ENCODE peak calls at places on chromosomes 7 and 10, in seven cellular contexts. One of them, this sample, is unnamed.

GRCh38 chr10:14355750-14356149 is 25.0 kb upstream of the FRMD4A start:
- DNase-seq in WTC11: no peak
- DNase-seq in AG08395: no peak
- DNase-seq in fibroblast of pulmonary artery: no peak
- DNase-seq in stomach: no peak
- DNase-seq in T follicular helper cell: no peak
- DNase-seq in aorta: no peak
- DNase-seq in this sample: no peak

GRCh38 chr10:44752451-44753441 is 158.4 kb upstream of the TMEM72 start:
- DNase-seq in WTC11: no peak
- DNase-seq in AG08395: peak; percentile 71
- DNase-seq in fibroblast of pulmonary artery: peak; percentile 88
- DNase-seq in stomach: no peak
- DNase-seq in T follicular helper cell: no peak
- DNase-seq in aorta: no peak
- DNase-seq in this sample: no peak

GRCh38 chr10:108393111-108393510 is 1228.6 kb upstream of the SORCS1 start:
- DNase-seq in WTC11: no peak
- DNase-seq in AG08395: peak; percentile 47
- DNase-seq in fibroblast of pulmonary artery: no peak
- DNase-seq in stomach: peak; percentile 74
- DNase-seq in T follicular helper cell: no peak
- DNase-seq in aorta: no peak
- DNase-seq in this sample: no peak

GRCh38 chr10:103798511-103798910 is 56.9 kb downstream of the SH3PXD2A start:
- DNase-seq in WTC11: no peak
- DNase-seq in AG08395: no peak
- DNase-seq in fibroblast of pulmonary artery: no peak
- DNase-seq in stomach: no peak
- DNase-seq in T follicular helper cell: no peak
- DNase-seq in aorta: peak; percentile 46
- DNase-seq in this sample: no peak

GRCh38 chr7:30799206-30799975 is 28.2 kb downstream of the MINDY4 start:
- DNase-seq in WTC11: no peak
- DNase-seq in AG08395: peak; percentile 85
- DNase-seq in fibroblast of pulmonary artery: peak; percentile 89
- DNase-seq in stomach: no peak
- DNase-seq in T follicular helper cell: no peak
- DNase-seq in aorta: peak; percentile 91
- DNase-seq in this sample: no peak

GRCh38 chr7:129841465-129841864 is 111.3 kb downstream of the UBE2H start:
- DNase-seq in WTC11: no peak
- DNase-seq in AG08395: no peak
- DNase-seq in fibroblast of pulmonary artery: no peak
- DNase-seq in stomach: no peak
- DNase-seq in T follicular helper cell: no peak
- DNase-seq in aorta: no peak
- DNase-seq in this sample: no peak

GRCh38 chr10:110642980-110643655 is 1.0 kb upstream of the RBM20 start:
- DNase-seq in WTC11: peak; percentile 54
- DNase-seq in AG08395: no peak
- DNase-seq in fibroblast of pulmonary artery: no peak
- DNase-seq in stomach: no peak
- DNase-seq in T follicular helper cell: no peak
- DNase-seq in aorta: no peak
- DNase-seq in this sample: no peak

GRCh38 chr10:98029149-98030092 is 1.0 kb downstream of the CRTAC1 start:
- DNase-seq in WTC11: peak; percentile 22
- DNase-seq in AG08395: no peak
- DNase-seq in fibroblast of pulmonary artery: no peak
- DNase-seq in stomach: no peak
- DNase-seq in T follicular helper cell: no peak
- DNase-seq in aorta: no peak
- DNase-seq in this sample: no peak

GRCh38 chr7:106022193-106022821 is 59.2 kb downstream of the CDHR3 start:
- DNase-seq in WTC11: no peak
- DNase-seq in AG08395: no peak
- DNase-seq in fibroblast of pulmonary artery: no peak
- DNase-seq in stomach: peak; percentile 45
- DNase-seq in T follicular helper cell: peak; percentile 76
- DNase-seq in aorta: no peak
- DNase-seq in this sample: no peak

GRCh38 chr7:24713850-24714675 is 43.2 kb downstream of the GSDME start:
- DNase-seq in WTC11: no peak
- DNase-seq in AG08395: no peak
- DNase-seq in fibroblast of pulmonary artery: no peak
- DNase-seq in stomach: no peak
- DNase-seq in T follicular helper cell: no peak
- DNase-seq in aorta: no peak
- DNase-seq in this sample: no peak

GRCh38 chr10:110872984-110873569 is 1.3 kb downstream of the PDCD4 start:
- DNase-seq in WTC11: no peak
- DNase-seq in AG08395: no peak
- DNase-seq in fibroblast of pulmonary artery: peak; percentile 14
- DNase-seq in stomach: no peak
- DNase-seq in T follicular helper cell: no peak
- DNase-seq in aorta: no peak
- DNase-seq in this sample: no peak

GRCh38 chr7:19754521-19755116 is 18.8 kb downstream of the TMEM196 start:
- DNase-seq in WTC11: no peak
- DNase-seq in AG08395: peak; percentile 13
- DNase-seq in fibroblast of pulmonary artery: peak; percentile 68
- DNase-seq in stomach: no peak
- DNase-seq in T follicular helper cell: no peak
- DNase-seq in aorta: no peak
- DNase-seq in this sample: no peak

GRCh38 chr7:92737706-92738105 is 98.7 kb downstream of the CDK6 start:
- DNase-seq in WTC11: no peak
- DNase-seq in AG08395: no peak
- DNase-seq in fibroblast of pulmonary artery: no peak
- DNase-seq in stomach: no peak
- DNase-seq in T follicular helper cell: no peak
- DNase-seq in aorta: no peak
- DNase-seq in this sample: no peak

GRCh38 chr10:95767884-95768556 is 12.1 kb downstream of the ENTPD1 start:
- DNase-seq in WTC11: no peak
- DNase-seq in AG08395: no peak
- DNase-seq in fibroblast of pulmonary artery: peak; percentile 78
- DNase-seq in stomach: no peak
- DNase-seq in T follicular helper cell: no peak
- DNase-seq in aorta: no peak
- DNase-seq in this sample: peak; percentile 82

GRCh38 chr7:411677-412312 is 107.9 kb downstream of the PDGFA start:
- DNase-seq in WTC11: peak; percentile 3
- DNase-seq in AG08395: no peak
- DNase-seq in fibroblast of pulmonary artery: no peak
- DNase-seq in stomach: no peak
- DNase-seq in T follicular helper cell: no peak
- DNase-seq in aorta: peak; percentile 34
- DNase-seq in this sample: peak; percentile 43

GRCh38 chr7:100034871-100035510 is 14.6 kb upstream of the ZSCAN21 start:
- DNase-seq in WTC11: no peak
- DNase-seq in AG08395: peak; percentile 79
- DNase-seq in fibroblast of pulmonary artery: peak; percentile 27
- DNase-seq in stomach: no peak
- DNase-seq in T follicular helper cell: no peak
- DNase-seq in aorta: no peak
- DNase-seq in this sample: no peak

GRCh38 chr7:68246189-68246633 is 1249.6 kb downstream of the TYW1 start:
- DNase-seq in WTC11: peak; percentile 58
- DNase-seq in AG08395: peak; percentile 7
- DNase-seq in fibroblast of pulmonary artery: no peak
- DNase-seq in stomach: no peak
- DNase-seq in T follicular helper cell: no peak
- DNase-seq in aorta: no peak
- DNase-seq in this sample: no peak